ENCODE peak calls at places on chromosomes 3 and 15, in seven cellular contexts. L is HL-60, H is RWPE1, C is heart left ventricle, M is dorsolateral prefrontal cortex, D is left ventricle myocardium inferior, A is adrenal gland. K is an unnamed sample.
A peak's percentile ranks its signal among the peaks of the same experiment; 100 is the strongest.

GRCh38 chr3:174498638-174499037 is 360.5 kb upstream of the NAALADL2 start:
- DNase-seq in L (no peak), H (no peak), C (no peak), M (no peak), D (no peak), A (no peak), K (no peak)

GRCh38 chr15:52183562-52184173 is 7.5 kb downstream of the GNB5 start:
- DNase-seq in L (no peak), H (peak; percentile 30), C (no peak), M (no peak), D (no peak), A (no peak), K (no peak)

GRCh38 chr3:149010504-149010951 is 19.2 kb downstream of the GYG1 start:
- DNase-seq in L (no peak), H (no peak), C (no peak), M (no peak), D (no peak), A (no peak), K (no peak)

GRCh38 chr3:170108955-170109354 is 71.2 kb downstream of the GPR160 start:
- DNase-seq in L (no peak), H (no peak), C (no peak), M (no peak), D (no peak), A (no peak), K (no peak)

GRCh38 chr3:53146319-53146868 is 14.6 kb upstream of the PRKCD start:
- DNase-seq in L (no peak), H (no peak), C (no peak), M (no peak), D (no peak), A (no peak), K (no peak)

GRCh38 chr15:78438595-78439285 is 724 bp downstream of the IREB2 start:
- DNase-seq in L (no peak), H (peak; percentile 49), C (no peak), M (peak; percentile 11), D (no peak), A (peak; percentile 47), K (no peak)

GRCh38 chr3:195884691-195885035 is 23.7 kb downstream of the TNK2 start:
- DNase-seq in L (no peak), H (no peak), C (peak; percentile 56), M (no peak), D (no peak), A (no peak), K (no peak)

GRCh38 chr15:31977812-31978662 is 52.3 kb upstream of the CHRNA7 start:
- DNase-seq in L (no peak), H (peak; percentile 53), C (peak; percentile 79), M (peak; percentile 60), D (peak; percentile 53), A (peak; percentile 56), K (peak; percentile 47)

DNA sequence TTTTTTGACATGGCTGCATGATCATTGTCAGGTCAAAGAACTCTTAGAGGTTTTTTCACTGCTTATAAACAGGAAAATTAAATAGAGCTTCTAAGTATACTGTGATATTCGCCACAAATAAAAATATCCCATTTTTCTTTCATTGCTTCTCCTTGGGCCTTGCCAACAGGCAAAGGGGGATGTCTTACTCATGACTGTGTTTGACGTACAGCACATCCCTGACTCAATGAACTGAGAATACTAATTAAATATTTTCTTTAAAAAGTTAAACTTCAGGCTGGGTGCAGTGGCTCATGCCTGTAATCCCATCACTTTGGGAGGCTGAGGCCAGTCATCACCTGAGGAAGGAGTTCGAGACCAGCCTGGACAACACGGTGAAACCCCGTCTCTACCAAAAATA is 41.4 kb upstream of the CCDC80 start:
- DNase-seq in L (no peak), H (no peak), C (no peak), M (no peak), D (no peak), A (no peak), K (no peak)
- H3K27ac ChIP-seq in L (no peak overlapping the region), H (peak overlapping the region; percentile 51), C (no peak overlapping the region), M (no peak overlapping the region), D (no peak overlapping the region), A (no peak overlapping the region), K (no peak overlapping the region)

GRCh38 chr3:139721370-139721769 is 43.6 kb upstream of the NMNAT3 start:
- DNase-seq in L (no peak), H (no peak), C (no peak), M (no peak), D (no peak), A (no peak), K (no peak)

GRCh38 chr3:139716908-139717485 is 39.2 kb upstream of the NMNAT3 start:
- DNase-seq in L (no peak), H (no peak), C (no peak), M (no peak), D (no peak), A (no peak), K (no peak)

GRCh38 chr3:139715736-139716135 is 38.0 kb upstream of the NMNAT3 start:
- DNase-seq in L (no peak), H (peak; percentile 45), C (no peak), M (no peak), D (no peak), A (no peak), K (no peak)

DNA sequence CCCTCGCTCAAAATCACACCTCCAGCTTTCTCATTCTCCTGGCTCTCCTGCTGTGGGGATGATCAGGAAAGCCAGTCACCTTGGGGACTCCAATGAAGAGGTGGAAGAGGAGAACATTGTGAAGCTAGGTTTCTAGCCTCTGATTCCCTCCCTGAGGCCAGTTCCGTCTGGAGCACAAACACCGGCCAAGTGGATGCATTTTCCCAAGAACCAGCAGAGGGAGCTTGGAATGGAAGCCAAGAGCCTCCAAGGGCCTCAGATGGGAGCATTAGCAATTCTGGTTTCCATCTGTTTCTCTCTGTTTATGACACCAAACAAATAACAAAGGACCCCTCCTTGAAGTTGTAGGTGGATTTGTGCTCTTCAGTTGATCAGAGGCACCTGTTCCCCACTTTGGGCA is 40.6 kb upstream of the NMNAT3 start:
- DNase-seq in L (no peak), H (peak; percentile 19), C (no peak), M (peak; percentile 10), D (peak; percentile 44), A (peak; percentile 53), K (no peak)
- TF ChIP-seq CTCF in L (no peak), H (no peak), C (peak; percentile 54), M (peak; percentile 11), D (peak; percentile 70), A (peak; percentile 57), K (no peak)

GRCh38 chr3:59245300-59245878 is 195.6 kb upstream of the CFAP20DC start:
- DNase-seq in L (no peak), H (no peak), C (no peak), M (no peak), D (no peak), A (no peak), K (no peak)
- H3K27ac ChIP-seq in L (no peak overlapping the region), H (no peak overlapping the region), C (no peak overlapping the region), M (no peak overlapping the region), D (no peak overlapping the region), A (no peak overlapping the region), K (no peak overlapping the region)

GRCh38 chr3:45027406-45027805 is 1.3 kb downstream of the CLEC3B start:
- DNase-seq in L (no peak), H (no peak), C (no peak), M (no peak), D (no peak), A (no peak), K (no peak)
- TF ChIP-seq CTCF in L (no peak), H (no peak), C (no peak), M (no peak), D (no peak), A (no peak), K (no peak)

DNA sequence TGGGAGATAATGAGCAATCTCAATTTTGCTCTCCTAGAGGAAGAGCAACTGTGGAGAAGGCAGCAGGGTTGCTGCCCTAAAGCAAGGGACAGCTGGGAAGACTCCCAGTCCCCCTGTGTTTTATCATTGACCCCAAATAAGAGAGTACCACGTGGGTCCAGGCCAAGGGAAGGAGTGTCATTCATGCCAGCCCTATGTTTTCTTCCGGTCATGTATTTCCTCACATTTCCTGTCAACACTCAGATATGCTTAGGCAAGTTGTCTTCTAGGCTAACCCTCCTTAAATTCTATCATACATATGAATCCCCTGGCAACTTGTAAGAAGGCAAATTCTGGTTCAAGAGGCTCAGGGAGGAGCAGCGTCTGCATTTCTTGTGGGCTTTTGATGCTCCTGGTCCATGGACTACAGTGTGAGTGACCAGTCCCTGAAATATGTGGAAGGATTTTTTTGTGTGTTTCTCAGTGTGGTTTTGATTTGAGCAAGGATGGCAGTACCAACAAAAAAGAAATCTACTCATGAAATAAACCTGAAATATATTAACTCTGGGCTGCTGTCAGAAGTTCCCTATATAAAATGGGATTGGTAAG is 31.9 kb upstream of the RPP14 start:
- DNase-seq in L (no peak), H (no peak), C (no peak), M (no peak), D (no peak), A (no peak), K (no peak)
- H3K27ac ChIP-seq in L (no peak overlapping the region), H (no peak overlapping the region), C (no peak overlapping the region), M (no peak overlapping the region), D (no peak overlapping the region), A (no peak overlapping the region), K (no peak overlapping the region)

DNA sequence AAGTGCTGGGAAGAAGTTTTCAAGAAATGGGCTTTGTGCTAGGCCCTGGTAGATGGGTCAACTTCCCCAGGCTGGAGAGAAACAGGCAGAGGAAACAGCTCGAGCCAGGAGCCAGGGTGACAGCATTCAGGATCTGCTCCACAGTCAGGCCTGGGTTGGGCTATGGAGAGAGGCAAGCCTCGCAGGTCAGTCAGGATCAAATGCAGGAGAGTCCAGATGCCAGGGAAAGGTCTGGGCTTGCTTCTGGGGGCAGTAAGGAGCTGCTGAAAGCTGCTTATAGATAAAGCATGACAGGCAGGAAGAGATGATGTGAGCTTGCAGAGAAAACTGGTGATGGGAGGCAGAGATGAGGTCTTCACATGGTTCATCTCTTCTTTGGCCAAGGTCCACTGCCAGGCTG is 10.9 kb upstream of the USP3 start:
- DNase-seq in L (no peak), H (no peak), C (no peak), M (no peak), D (no peak), A (no peak), K (no peak)
- TF ChIP-seq CTCF in L (no peak), H (no peak), C (no peak), M (no peak), D (no peak), A (no peak), K (no peak)

GRCh38 chr3:85627899-85628298 is 669.1 kb downstream of the CADM2 start:
- DNase-seq in L (no peak), H (no peak), C (no peak), M (no peak), D (no peak), A (no peak), K (no peak)
- H3K27ac ChIP-seq in L (no peak overlapping the region), H (no peak overlapping the region), C (no peak overlapping the region), M (no peak overlapping the region), D (no peak overlapping the region), A (no peak overlapping the region), K (no peak overlapping the region)

DNA sequence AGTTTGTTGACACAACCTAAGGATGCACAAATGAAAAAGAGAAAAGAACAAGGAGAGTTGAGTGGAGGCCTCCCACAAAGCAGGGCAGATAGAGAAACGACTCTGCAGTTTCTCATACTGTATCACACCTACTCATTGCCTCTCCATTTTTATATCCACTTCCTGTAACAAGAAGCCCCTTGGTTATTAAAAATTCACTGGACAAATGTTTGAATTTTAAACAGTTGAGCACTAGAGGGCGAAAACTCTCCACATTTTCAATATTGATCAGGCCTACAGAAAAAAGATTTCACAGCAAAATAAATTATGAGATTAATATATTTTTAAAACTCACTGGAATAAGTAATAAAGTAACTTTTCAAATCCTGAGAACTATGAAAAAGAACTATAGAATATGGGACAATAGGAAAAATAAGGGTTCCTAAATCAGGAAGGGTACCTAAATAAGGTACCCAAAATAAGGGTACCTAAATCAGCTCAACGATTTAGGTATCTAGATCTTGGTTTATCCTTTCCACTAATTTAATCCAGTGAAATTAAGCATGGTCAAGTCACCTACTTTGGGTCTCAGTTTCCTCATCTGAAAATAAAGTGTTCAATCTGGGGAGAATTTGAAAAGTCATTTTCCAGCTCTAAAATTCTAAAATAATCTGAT is 47.0 kb upstream of the PPIB start:
- DNase-seq in L (peak; percentile 5), H (peak; percentile 30), C (no peak), M (no peak), D (no peak), A (no peak), K (no peak)
- TF ChIP-seq CTCF in L (no peak), H (peak; percentile 71), C (peak; percentile 29), M (peak; percentile 19), D (peak; percentile 56), A (peak; percentile 60), K (peak; percentile 3)

K was measured in lung.